ENCODE peak calls at places on chromosomes 6 and 20, in six cellular contexts. B is myocyte; F is activated CD4-positive, alpha-beta T cell treated with anti-CD3 and anti-CD28 coated beads, Interleukin-2, amount 10 ng/mL, durations not matched to agents 7 days and 5 days; C is A549; P is kidney glomerular epithelial cell; X is OCI-LY7. M is an unnamed sample.

GRCh38 chr20:35329435-35330139 is 37.4 kb upstream of the FAM83C start:
- DNase-seq in B (peak), F (peak), C (peak), P (no peak), X (peak), M (peak)

GRCh38 chr6:35919085-35919826 is 1.6 kb downstream of the SRPK1 start:
- DNase-seq in B (no peak), F (peak), C (no peak), P (no peak), X (peak), M (no peak)

GRCh38 chr20:63573739-63574131 is 304 bp downstream of the HELZ2 start:
- DNase-seq in B (no peak), F (no peak), C (no peak), P (no peak), X (no peak), M (no peak)

GRCh38 chr6:116536216-116536621 is 9.3 kb downstream of the TRAPPC3L start:
- DNase-seq in B (peak), F (peak), C (peak), P (peak), X (peak), M (peak)

GRCh38 chr6:106098383-106099234 is 12.5 kb downstream of the PRDM1 start:
- DNase-seq in B (no peak), F (peak), C (no peak), P (no peak), X (peak), M (no peak)

GRCh38 chr20:49566401-49566800 is 1.5 kb downstream of the PTGIS start:
- DNase-seq in B (no peak), F (no peak), C (no peak), P (no peak), X (no peak), M (no peak)

GRCh38 chr6:166145751-166146150 is 21.9 kb downstream of the TBXT start:
- DNase-seq in B (no peak), F (no peak), C (no peak), P (no peak), X (no peak), M (no peak)

GRCh38 chr6:144104898-144105487 is 9.6 kb upstream of the SF3B5 start:
- DNase-seq in B (peak), F (peak), C (peak), P (peak), X (peak), M (peak)

GRCh38 chr6:67706388-67706787 is 928.7 kb upstream of the ADGRB3 start:
- DNase-seq in B (no peak), F (no peak), C (no peak), P (no peak), X (no peak), M (no peak)

GRCh38 chr20:22285555-22285954 is 298.8 kb downstream of the FOXA2 start:
- DNase-seq in B (no peak), F (no peak), C (no peak), P (no peak), X (no peak), M (no peak)

GRCh38 chr6:44072959-44073611 is 54.2 kb downstream of the MRPL14 start:
- DNase-seq in B (peak), F (peak), C (peak), P (no peak), X (peak), M (peak)

GRCh38 chr20:49361872-49362663 is 84.2 kb upstream of the ZNFX1 start:
- DNase-seq in B (peak), F (no peak), C (no peak), P (no peak), X (no peak), M (no peak)

GRCh38 chr20:10863337-10864060 is 189.7 kb upstream of the JAG1 start:
- DNase-seq in B (peak), F (no peak), C (no peak), P (peak), X (no peak), M (no peak)

GRCh38 chr20:41038878-41039404 is 10.3 kb downstream of the TOP1 start:
- DNase-seq in B (no peak), F (no peak), C (no peak), P (peak), X (no peak), M (no peak)

GRCh38 chr6:133641111-133641510 is 247.8 kb upstream of the TCF21 start:
- DNase-seq in B (no peak), F (no peak), C (no peak), P (no peak), X (no peak), M (no peak)

GRCh38 chr20:34927736-34928135 is 27.9 kb downstream of the GSS start:
- DNase-seq in B (no peak), F (no peak), C (no peak), P (no peak), X (no peak), M (no peak)

GRCh38 chr6:47098570-47098993 is 56.5 kb upstream of the ADGRF1 start:
- DNase-seq in B (no peak), F (no peak), C (no peak), P (no peak), X (no peak), M (no peak)

GRCh38 chr6:38172739-38173415 is 353.4 kb downstream of the ZFAND3 start:
- DNase-seq in B (no peak), F (no peak), C (no peak), P (no peak), X (no peak), M (no peak)

GRCh38 chr6:116387374-116387773 is 16.6 kb downstream of the DSE start:
- DNase-seq in B (no peak), F (no peak), C (no peak), P (peak), X (no peak), M (no peak)

GRCh38 chr20:57788936-57789613 is 79.3 kb upstream of the PMEPA1 start:
- DNase-seq in B (no peak), F (no peak), C (no peak), P (no peak), X (no peak), M (no peak)